ENCODE peak calls at places on chromosomes 13 and 19, in six cellular contexts. One of them, this sample, is unnamed.

GRCh38 chr19:48354332-48354992 is 9.3 kb downstream of the TMEM143 start:
- DNase-seq in foreskin fibroblast: no peak
- DNase-seq in PC-9: peak
- DNase-seq in fibroblast of pulmonary artery: no peak
- DNase-seq in EL: no peak
- DNase-seq in T-helper 2 cell treated with Interferon-gamma antibody and Interleukin-4, amounts not matched to agents 5 μg/mL and 100 μg/mL, for 36 hours: no peak
- DNase-seq in this sample: no peak

GRCh38 chr19:11485245-11485837 is 4.5 kb upstream of the ELAVL3 start:
- DNase-seq in foreskin fibroblast: no peak
- DNase-seq in T-helper 2 cell treated with Interferon-gamma antibody and Interleukin-4, amounts not matched to agents 5 μg/mL and 100 μg/mL, for 36 hours: no peak
- DNase-seq in fibroblast of pulmonary artery: no peak
- DNase-seq in PC-9: no peak
- DNase-seq in EL: no peak
- DNase-seq in this sample: no peak

GRCh38 chr13:71254384-71254783 is 612.6 kb downstream of the DACH1 start:
- DNase-seq in fibroblast of pulmonary artery: no peak
- DNase-seq in EL: no peak
- DNase-seq in foreskin fibroblast: no peak
- DNase-seq in T-helper 2 cell treated with Interferon-gamma antibody and Interleukin-4, amounts not matched to agents 5 μg/mL and 100 μg/mL, for 36 hours: no peak
- DNase-seq in PC-9: no peak
- DNase-seq in this sample: no peak

GRCh38 chr13:46111151-46111550 is 6.3 kb upstream of the CPB2 start:
- DNase-seq in fibroblast of pulmonary artery: no peak
- DNase-seq in EL: no peak
- DNase-seq in foreskin fibroblast: no peak
- DNase-seq in T-helper 2 cell treated with Interferon-gamma antibody and Interleukin-4, amounts not matched to agents 5 μg/mL and 100 μg/mL, for 36 hours: no peak
- DNase-seq in PC-9: no peak
- DNase-seq in this sample: no peak

GRCh38 chr13:71979616-71980015 is 112.6 kb upstream of the DACH1 start:
- DNase-seq in foreskin fibroblast: peak
- DNase-seq in PC-9: no peak
- DNase-seq in fibroblast of pulmonary artery: peak
- DNase-seq in EL: no peak
- DNase-seq in T-helper 2 cell treated with Interferon-gamma antibody and Interleukin-4, amounts not matched to agents 5 μg/mL and 100 μg/mL, for 36 hours: no peak
- DNase-seq in this sample: no peak

GRCh38 chr19:1223018-1223855 is 14.6 kb downstream of the CBARP start:
- DNase-seq in T-helper 2 cell treated with Interferon-gamma antibody and Interleukin-4, amounts not matched to agents 5 μg/mL and 100 μg/mL, for 36 hours: no peak
- DNase-seq in foreskin fibroblast: peak
- DNase-seq in EL: peak
- DNase-seq in PC-9: no peak
- DNase-seq in fibroblast of pulmonary artery: peak
- DNase-seq in this sample: peak

GRCh38 chr13:80336335-80336734 is 4.6 kb downstream of the SPRY2 start:
- DNase-seq in fibroblast of pulmonary artery: peak
- DNase-seq in EL: peak
- DNase-seq in T-helper 2 cell treated with Interferon-gamma antibody and Interleukin-4, amounts not matched to agents 5 μg/mL and 100 μg/mL, for 36 hours: no peak
- DNase-seq in foreskin fibroblast: no peak
- DNase-seq in PC-9: no peak
- DNase-seq in this sample: peak

GRCh38 chr19:35592226-35592625 is 6.3 kb downstream of the PMIS2 start:
- DNase-seq in PC-9: no peak
- DNase-seq in fibroblast of pulmonary artery: peak
- DNase-seq in foreskin fibroblast: peak
- DNase-seq in T-helper 2 cell treated with Interferon-gamma antibody and Interleukin-4, amounts not matched to agents 5 μg/mL and 100 μg/mL, for 36 hours: no peak
- DNase-seq in EL: peak
- DNase-seq in this sample: peak

GRCh38 chr13:31195616-31196015 is 4.2 kb upstream of the B3GLCT start:
- DNase-seq in fibroblast of pulmonary artery: no peak
- DNase-seq in PC-9: no peak
- DNase-seq in foreskin fibroblast: no peak
- DNase-seq in EL: no peak
- DNase-seq in T-helper 2 cell treated with Interferon-gamma antibody and Interleukin-4, amounts not matched to agents 5 μg/mL and 100 μg/mL, for 36 hours: no peak
- DNase-seq in this sample: no peak

GRCh38 chr19:53864308-53864836 is 3.3 kb upstream of the MYADM start:
- DNase-seq in fibroblast of pulmonary artery: no peak
- DNase-seq in EL: no peak
- DNase-seq in T-helper 2 cell treated with Interferon-gamma antibody and Interleukin-4, amounts not matched to agents 5 μg/mL and 100 μg/mL, for 36 hours: no peak
- DNase-seq in foreskin fibroblast: no peak
- DNase-seq in PC-9: peak
- DNase-seq in this sample: no peak

GRCh38 chr13:81888855-81889254 is 1547.9 kb upstream of the SPRY2 start:
- DNase-seq in fibroblast of pulmonary artery: no peak
- DNase-seq in EL: no peak
- DNase-seq in PC-9: no peak
- DNase-seq in foreskin fibroblast: no peak
- DNase-seq in T-helper 2 cell treated with Interferon-gamma antibody and Interleukin-4, amounts not matched to agents 5 μg/mL and 100 μg/mL, for 36 hours: no peak
- DNase-seq in this sample: no peak

GRCh38 chr19:58474997-58475713 is 997 bp upstream of the ZNF446 start:
- DNase-seq in fibroblast of pulmonary artery: no peak
- DNase-seq in foreskin fibroblast: no peak
- DNase-seq in EL: no peak
- DNase-seq in T-helper 2 cell treated with Interferon-gamma antibody and Interleukin-4, amounts not matched to agents 5 μg/mL and 100 μg/mL, for 36 hours: no peak
- DNase-seq in PC-9: no peak
- DNase-seq in this sample: peak

GRCh38 chr19:7862413-7862951 is 11.7 kb downstream of the PRR36 start:
- DNase-seq in T-helper 2 cell treated with Interferon-gamma antibody and Interleukin-4, amounts not matched to agents 5 μg/mL and 100 μg/mL, for 36 hours: peak
- DNase-seq in PC-9: no peak
- DNase-seq in EL: no peak
- DNase-seq in foreskin fibroblast: peak
- DNase-seq in fibroblast of pulmonary artery: peak
- DNase-seq in this sample: peak

GRCh38 chr13:48573213-48573612 is 40.3 kb upstream of the RCBTB2 start:
- DNase-seq in fibroblast of pulmonary artery: peak
- DNase-seq in foreskin fibroblast: no peak
- DNase-seq in EL: no peak
- DNase-seq in T-helper 2 cell treated with Interferon-gamma antibody and Interleukin-4, amounts not matched to agents 5 μg/mL and 100 μg/mL, for 36 hours: no peak
- DNase-seq in PC-9: no peak
- DNase-seq in this sample: no peak

GRCh38 chr19:35274323-35274722 is 5.6 kb downstream of the USF2 start:
- DNase-seq in T-helper 2 cell treated with Interferon-gamma antibody and Interleukin-4, amounts not matched to agents 5 μg/mL and 100 μg/mL, for 36 hours: no peak
- DNase-seq in foreskin fibroblast: no peak
- DNase-seq in fibroblast of pulmonary artery: no peak
- DNase-seq in EL: no peak
- DNase-seq in PC-9: no peak
- DNase-seq in this sample: no peak